ENCODE peak calls at places on chromosomes 13 and 19, in nine cellular contexts. One of them, this sample, is unnamed.

GRCh38 chr13:35379663-35380062 is 96.8 kb downstream of the MAB21L1 start:
- DNase-seq in adrenal gland: no peak
- DNase-seq in IMR-90: no peak
- DNase-seq in vagina: no peak
- DNase-seq in esophagus squamous epithelium: no peak
- DNase-seq in right lobe of liver: no peak
- DNase-seq in body of pancreas: no peak
- DNase-seq in breast epithelium: no peak
- DNase-seq in uterus: no peak
- DNase-seq in this sample: no peak

GRCh38 chr19:54074851-54075250 is 6.3 kb downstream of the TARM1 start:
- DNase-seq in adrenal gland: no peak
- DNase-seq in esophagus squamous epithelium: no peak
- DNase-seq in right lobe of liver: no peak
- DNase-seq in IMR-90: no peak
- DNase-seq in uterus: no peak
- DNase-seq in breast epithelium: no peak
- DNase-seq in body of pancreas: no peak
- DNase-seq in vagina: no peak
- DNase-seq in this sample: no peak

GRCh38 chr19:48806818-48807589 is 3.8 kb downstream of the BCAT2 start:
- DNase-seq in vagina: no peak
- DNase-seq in adrenal gland: no peak
- DNase-seq in breast epithelium: no peak
- DNase-seq in esophagus squamous epithelium: no peak
- DNase-seq in body of pancreas: peak; percentile 49
- DNase-seq in uterus: no peak
- DNase-seq in IMR-90: peak; percentile 39
- DNase-seq in right lobe of liver: peak; percentile 92
- DNase-seq in this sample: no peak

GRCh38 chr13:110042253-110042652 is 255.9 kb upstream of the IRS2 start:
- DNase-seq in IMR-90: peak; percentile 54
- DNase-seq in body of pancreas: no peak
- DNase-seq in adrenal gland: no peak
- DNase-seq in right lobe of liver: no peak
- DNase-seq in esophagus squamous epithelium: no peak
- DNase-seq in vagina: no peak
- DNase-seq in uterus: no peak
- DNase-seq in breast epithelium: no peak
- DNase-seq in this sample: no peak

GRCh38 chr13:30334663-30335386 is 27.5 kb upstream of the KATNAL1 start:
- DNase-seq in right lobe of liver: peak; percentile 92
- DNase-seq in breast epithelium: no peak
- DNase-seq in vagina: no peak
- DNase-seq in adrenal gland: no peak
- DNase-seq in IMR-90: peak; percentile 4
- DNase-seq in body of pancreas: peak; percentile 30
- DNase-seq in uterus: no peak
- DNase-seq in esophagus squamous epithelium: no peak
- DNase-seq in this sample: no peak

GRCh38 chr19:18046066-18046718 is 38.2 kb downstream of the ARRDC2 start:
- DNase-seq in right lobe of liver: no peak
- DNase-seq in breast epithelium: no peak
- DNase-seq in body of pancreas: peak; percentile 43
- DNase-seq in IMR-90: peak; percentile 82
- DNase-seq in vagina: no peak
- DNase-seq in esophagus squamous epithelium: no peak
- DNase-seq in uterus: peak; percentile 24
- DNase-seq in adrenal gland: peak; percentile 55
- DNase-seq in this sample: no peak

GRCh38 chr19:11736696-11737095 is 2.0 kb downstream of the ZNF823 start:
- DNase-seq in right lobe of liver: no peak
- DNase-seq in IMR-90: peak; percentile 33
- DNase-seq in esophagus squamous epithelium: no peak
- DNase-seq in vagina: peak; percentile 83
- DNase-seq in uterus: peak; percentile 19
- DNase-seq in adrenal gland: peak; percentile 33
- DNase-seq in breast epithelium: no peak
- DNase-seq in body of pancreas: no peak
- DNase-seq in this sample: no peak

GRCh38 chr19:44694184-44694579 is 4.8 kb upstream of the CEACAM16 start:
- DNase-seq in breast epithelium: no peak
- DNase-seq in adrenal gland: no peak
- DNase-seq in IMR-90: no peak
- DNase-seq in esophagus squamous epithelium: no peak
- DNase-seq in body of pancreas: no peak
- DNase-seq in vagina: no peak
- DNase-seq in right lobe of liver: no peak
- DNase-seq in uterus: no peak
- DNase-seq in this sample: no peak

GRCh38 chr13:107005577-107005976 is 437.6 kb upstream of the ARGLU1 start:
- DNase-seq in right lobe of liver: no peak
- DNase-seq in vagina: no peak
- DNase-seq in adrenal gland: no peak
- DNase-seq in esophagus squamous epithelium: no peak
- DNase-seq in breast epithelium: no peak
- DNase-seq in body of pancreas: no peak
- DNase-seq in IMR-90: no peak
- DNase-seq in uterus: no peak
- DNase-seq in this sample: no peak

GRCh38 chr13:40453666-40454030 is 212.8 kb downstream of the FOXO1 start:
- DNase-seq in esophagus squamous epithelium: no peak
- DNase-seq in vagina: no peak
- DNase-seq in adrenal gland: no peak
- DNase-seq in body of pancreas: no peak
- DNase-seq in right lobe of liver: no peak
- DNase-seq in uterus: no peak
- DNase-seq in breast epithelium: no peak
- DNase-seq in IMR-90: no peak
- DNase-seq in this sample: no peak

GRCh38 chr19:43634877-43635560 is 4.6 kb downstream of the CADM4 start:
- DNase-seq in uterus: no peak
- DNase-seq in breast epithelium: no peak
- DNase-seq in adrenal gland: peak; percentile 59
- DNase-seq in esophagus squamous epithelium: no peak
- DNase-seq in IMR-90: no peak
- DNase-seq in right lobe of liver: no peak
- DNase-seq in body of pancreas: no peak
- DNase-seq in vagina: no peak
- DNase-seq in this sample: no peak

DNA sequence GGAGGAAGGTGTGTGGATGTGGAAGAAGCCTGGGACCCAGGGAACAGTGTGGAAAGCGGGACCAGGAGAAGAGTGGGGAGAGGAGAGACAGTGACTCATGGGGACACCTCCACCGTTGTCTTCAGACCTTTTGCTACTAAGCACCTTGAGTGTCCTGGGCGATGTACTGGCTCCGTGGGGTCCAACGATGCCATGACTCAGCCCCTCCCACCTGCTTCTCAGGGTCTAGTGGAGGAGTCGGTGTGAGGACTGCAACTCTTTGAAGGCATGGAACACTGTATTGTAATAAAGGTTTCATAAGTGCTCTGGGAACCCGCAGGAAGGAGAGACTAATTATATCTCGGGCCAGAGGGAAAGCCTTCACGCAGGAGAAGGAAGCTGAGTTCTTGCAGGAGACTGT is 166.9 kb upstream of the KL start:
- DNase-seq in adrenal gland: no peak
- DNase-seq in uterus: no peak
- DNase-seq in esophagus squamous epithelium: no peak
- DNase-seq in vagina: peak; percentile 76
- DNase-seq in breast epithelium: no peak
- DNase-seq in IMR-90: no peak
- DNase-seq in body of pancreas: no peak
- DNase-seq in right lobe of liver: no peak
- DNase-seq in this sample: peak; percentile 79
- H3K4me1 ChIP-seq in adrenal gland: peaks cover 6% of the 10 kb centered on the region
- H3K4me1 ChIP-seq in uterus: peaks cover 9% of the 10 kb centered on the region
- H3K4me1 ChIP-seq in esophagus squamous epithelium: peaks cover 3% of the 10 kb centered on the region
- H3K4me1 ChIP-seq in vagina: peaks cover 35% of the 10 kb centered on the region
- H3K4me1 ChIP-seq in breast epithelium: no peaks in the 10 kb centered on the region
- H3K4me1 ChIP-seq in IMR-90: peaks cover 2% of the 10 kb centered on the region
- H3K4me1 ChIP-seq in body of pancreas: peaks cover 7% of the 10 kb centered on the region
- H3K4me1 ChIP-seq in right lobe of liver: no peaks in the 10 kb centered on the region
- H3K4me1 ChIP-seq in this sample: peaks cover 5% of the 10 kb centered on the region

GRCh38 chr19:35328851-35329285 is at the start of gene CD22:
- DNase-seq in right lobe of liver: no peak
- DNase-seq in vagina: no peak
- DNase-seq in adrenal gland: no peak
- DNase-seq in IMR-90: no peak
- DNase-seq in body of pancreas: no peak
- DNase-seq in uterus: no peak
- DNase-seq in esophagus squamous epithelium: no peak
- DNase-seq in breast epithelium: no peak
- DNase-seq in this sample: no peak
- TF ChIP-seq POLR2A in right lobe of liver: no peak
- TF ChIP-seq POLR2A in vagina: no peak
- TF ChIP-seq POLR2A in adrenal gland: no peak
- TF ChIP-seq POLR2A in IMR-90: no peak
- TF ChIP-seq POLR2A in body of pancreas: no peak
- TF ChIP-seq POLR2A in uterus: no peak
- TF ChIP-seq POLR2A in esophagus squamous epithelium: no peak
- TF ChIP-seq POLR2A in breast epithelium: no peak
- TF ChIP-seq POLR2A in this sample: no peak

GRCh38 chr19:4409123-4409933 is 6.9 kb downstream of the CHAF1A start:
- DNase-seq in uterus: no peak
- DNase-seq in adrenal gland: no peak
- DNase-seq in IMR-90: no peak
- DNase-seq in right lobe of liver: no peak
- DNase-seq in body of pancreas: no peak
- DNase-seq in breast epithelium: no peak
- DNase-seq in esophagus squamous epithelium: no peak
- DNase-seq in vagina: no peak
- DNase-seq in this sample: no peak
- H3K36me3 ChIP-seq in uterus: no peaks in the 10 kb centered on the region
- H3K36me3 ChIP-seq in adrenal gland: no peaks in the 10 kb centered on the region
- H3K36me3 ChIP-seq in IMR-90: peaks cover 4% of the 10 kb centered on the region
- H3K36me3 ChIP-seq in right lobe of liver: no peaks in the 10 kb centered on the region
- H3K36me3 ChIP-seq in body of pancreas: no peaks in the 10 kb centered on the region
- H3K36me3 ChIP-seq in breast epithelium: no peaks in the 10 kb centered on the region
- H3K36me3 ChIP-seq in esophagus squamous epithelium: no peaks in the 10 kb centered on the region
- H3K36me3 ChIP-seq in vagina: no peaks in the 10 kb centered on the region
- H3K36me3 ChIP-seq in this sample: no peaks in the 10 kb centered on the region

GRCh38 chr13:99361197-99361596 is 54.0 kb upstream of the GPR183 start:
- DNase-seq in IMR-90: no peak
- DNase-seq in uterus: no peak
- DNase-seq in esophagus squamous epithelium: no peak
- DNase-seq in breast epithelium: no peak
- DNase-seq in adrenal gland: no peak
- DNase-seq in body of pancreas: no peak
- DNase-seq in right lobe of liver: no peak
- DNase-seq in vagina: no peak
- DNase-seq in this sample: no peak
- H3K4me1 ChIP-seq in IMR-90: peaks cover 14% of the 10 kb centered on the region
- H3K4me1 ChIP-seq in uterus: no peaks in the 10 kb centered on the region
- H3K4me1 ChIP-seq in esophagus squamous epithelium: peaks cover 4% of the 10 kb centered on the region
- H3K4me1 ChIP-seq in breast epithelium: no peaks in the 10 kb centered on the region
- H3K4me1 ChIP-seq in adrenal gland: peaks cover 17% of the 10 kb centered on the region
- H3K4me1 ChIP-seq in body of pancreas: no peaks in the 10 kb centered on the region
- H3K4me1 ChIP-seq in right lobe of liver: no peaks in the 10 kb centered on the region
- H3K4me1 ChIP-seq in vagina: peaks cover 8% of the 10 kb centered on the region
- H3K4me1 ChIP-seq in this sample: peaks cover 12% of the 10 kb centered on the region

DNA sequence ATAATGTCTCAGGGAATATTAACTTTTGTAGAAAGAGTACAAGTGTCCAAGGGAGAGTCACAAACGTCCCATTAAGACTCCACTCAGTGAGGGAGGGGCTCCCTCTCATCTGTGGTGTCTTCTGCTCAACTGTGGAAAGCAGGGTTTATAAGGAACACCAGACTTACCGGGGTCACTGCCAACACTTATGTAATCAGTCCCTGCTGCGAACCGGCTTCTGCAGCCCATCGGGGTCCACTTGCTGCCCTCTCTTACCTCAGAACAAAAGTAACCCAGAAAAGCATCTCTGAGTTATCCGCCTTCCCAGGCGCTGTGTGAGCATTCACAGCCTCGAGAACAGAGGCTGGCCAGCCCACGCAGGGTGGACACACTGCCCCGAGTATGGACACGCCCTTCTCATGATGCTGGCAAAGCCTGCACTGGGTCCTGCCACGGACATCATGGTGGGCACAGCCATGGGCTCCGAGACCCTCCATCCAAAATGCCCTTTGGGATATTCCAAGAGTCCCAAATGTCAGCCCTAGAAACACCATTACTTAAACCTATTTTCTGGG is 64.1 kb downstream of the STK24 start:
- DNase-seq in adrenal gland: no peak
- DNase-seq in esophagus squamous epithelium: no peak
- DNase-seq in IMR-90: no peak
- DNase-seq in right lobe of liver: no peak
- DNase-seq in body of pancreas: no peak
- DNase-seq in uterus: no peak
- DNase-seq in vagina: no peak
- DNase-seq in breast epithelium: no peak
- DNase-seq in this sample: no peak
- TF ChIP-seq POLR2A in adrenal gland: no peak
- TF ChIP-seq POLR2A in esophagus squamous epithelium: no peak
- TF ChIP-seq POLR2A in IMR-90: no peak
- TF ChIP-seq POLR2A in right lobe of liver: no peak
- TF ChIP-seq POLR2A in body of pancreas: no peak
- TF ChIP-seq POLR2A in uterus: no peak
- TF ChIP-seq POLR2A in vagina: no peak
- TF ChIP-seq POLR2A in breast epithelium: no peak
- TF ChIP-seq POLR2A in this sample: no peak

DNA sequence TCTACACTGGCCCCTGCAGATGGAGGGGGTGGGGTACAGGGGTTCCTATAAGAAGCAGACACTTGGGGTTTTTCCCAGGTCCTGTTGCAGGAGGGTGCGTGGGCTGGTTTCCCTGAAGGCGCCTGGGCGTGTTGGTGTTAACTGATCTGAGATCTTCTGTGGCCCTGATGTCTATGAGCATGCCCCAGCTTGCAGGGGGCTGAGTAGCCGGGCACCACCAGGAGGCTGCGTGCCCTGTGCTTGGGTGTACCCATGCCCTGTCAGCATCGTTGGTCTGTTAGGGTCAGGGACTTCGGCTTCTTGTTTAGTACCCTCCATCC is 45.3 kb downstream of the CAPN12 start:
- DNase-seq in adrenal gland: no peak
- DNase-seq in vagina: no peak
- DNase-seq in body of pancreas: no peak
- DNase-seq in uterus: no peak
- DNase-seq in esophagus squamous epithelium: no peak
- DNase-seq in breast epithelium: no peak
- DNase-seq in right lobe of liver: no peak
- DNase-seq in IMR-90: no peak
- DNase-seq in this sample: no peak
- H3K36me3 ChIP-seq in adrenal gland: peaks cover 34% of the 10 kb centered on the region
- H3K36me3 ChIP-seq in vagina: no peaks in the 10 kb centered on the region
- H3K36me3 ChIP-seq in body of pancreas: no peaks in the 10 kb centered on the region
- H3K36me3 ChIP-seq in uterus: no peaks in the 10 kb centered on the region
- H3K36me3 ChIP-seq in esophagus squamous epithelium: peaks cover 22% of the 10 kb centered on the region
- H3K36me3 ChIP-seq in breast epithelium: no peaks in the 10 kb centered on the region
- H3K36me3 ChIP-seq in right lobe of liver: no peaks in the 10 kb centered on the region
- H3K36me3 ChIP-seq in IMR-90: peaks cover 51% of the 10 kb centered on the region
- H3K36me3 ChIP-seq in this sample: peaks cover 30% of the 10 kb centered on the region

DNA sequence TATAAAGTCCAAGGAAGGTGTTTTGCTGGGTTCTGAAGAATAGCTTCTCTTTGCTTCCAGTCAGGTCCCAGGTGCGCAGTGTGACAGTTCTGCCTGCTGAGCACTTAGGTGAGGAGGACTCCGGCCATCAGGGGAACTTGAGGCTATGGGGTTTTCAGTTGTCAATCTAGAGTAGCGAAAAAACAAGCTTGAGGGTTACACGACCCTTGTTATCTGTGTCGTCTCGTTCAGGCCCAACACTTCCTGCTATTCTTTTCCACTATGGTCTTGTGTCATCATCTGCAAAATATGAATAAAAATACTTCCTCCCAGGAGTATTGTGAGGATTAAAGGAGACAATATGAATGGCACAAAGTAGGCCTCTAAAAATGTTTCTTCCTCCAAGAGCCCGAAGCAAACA is 40.3 kb upstream of the RCBTB2 start:
- DNase-seq in breast epithelium: no peak
- DNase-seq in body of pancreas: no peak
- DNase-seq in IMR-90: no peak
- DNase-seq in uterus: no peak
- DNase-seq in esophagus squamous epithelium: no peak
- DNase-seq in adrenal gland: no peak
- DNase-seq in right lobe of liver: no peak
- DNase-seq in vagina: no peak
- DNase-seq in this sample: peak; percentile 86
- H3K4me1 ChIP-seq in breast epithelium: peaks cover 2% of the 10 kb centered on the region
- H3K4me1 ChIP-seq in body of pancreas: peaks cover 3% of the 10 kb centered on the region
- H3K4me1 ChIP-seq in IMR-90: peaks cover 4% of the 10 kb centered on the region
- H3K4me1 ChIP-seq in uterus: no peaks in the 10 kb centered on the region
- H3K4me1 ChIP-seq in esophagus squamous epithelium: peaks cover 54% of the 10 kb centered on the region
- H3K4me1 ChIP-seq in adrenal gland: peaks cover 27% of the 10 kb centered on the region
- H3K4me1 ChIP-seq in right lobe of liver: no peaks in the 10 kb centered on the region
- H3K4me1 ChIP-seq in vagina: peaks cover 58% of the 10 kb centered on the region
- H3K4me1 ChIP-seq in this sample: peaks cover 18% of the 10 kb centered on the region